ENCODE peak calls at places on chromosomes 5 and 9, in four cellular contexts. One of them, this sample, is unnamed.

GRCh38 chr9:93603011-93603410 is 26.6 kb downstream of the PHF2 start:
- DNase-seq in sigmoid colon: no peak
- DNase-seq in adrenal gland: no peak
- DNase-seq in A549: no peak
- DNase-seq in this sample: peak; percentile 40

GRCh38 chr5:111454198-111454606 is 58.1 kb downstream of the STARD4 start:
- DNase-seq in A549: no peak
- DNase-seq in adrenal gland: no peak
- DNase-seq in sigmoid colon: no peak
- DNase-seq in this sample: no peak

GRCh38 chr5:114450516-114450909 is 88.6 kb downstream of the KCNN2 start:
- DNase-seq in A549: no peak
- DNase-seq in adrenal gland: no peak
- DNase-seq in sigmoid colon: no peak
- DNase-seq in this sample: no peak

GRCh38 chr9:24986331-24986730 is 440.6 kb upstream of the IZUMO3 start:
- DNase-seq in adrenal gland: no peak
- DNase-seq in sigmoid colon: no peak
- DNase-seq in A549: no peak
- DNase-seq in this sample: no peak

GRCh38 chr5:152051499-152052454 is 127.1 kb upstream of the GLRA1 start:
- DNase-seq in sigmoid colon: no peak
- DNase-seq in A549: no peak
- DNase-seq in adrenal gland: no peak
- DNase-seq in this sample: no peak

GRCh38 chr9:83471223-83471622 is 67.0 kb downstream of the FRMD3 start:
- DNase-seq in sigmoid colon: no peak
- DNase-seq in adrenal gland: no peak
- DNase-seq in A549: no peak
- DNase-seq in this sample: no peak

GRCh38 chr5:66134407-66134843 is 9.7 kb upstream of the SREK1 start:
- DNase-seq in sigmoid colon: no peak
- DNase-seq in A549: no peak
- DNase-seq in adrenal gland: no peak
- DNase-seq in this sample: no peak

GRCh38 chr5:42715791-42716190 is 40.8 kb upstream of the CCDC152 start:
- DNase-seq in A549: no peak
- DNase-seq in adrenal gland: no peak
- DNase-seq in sigmoid colon: no peak
- DNase-seq in this sample: no peak

GRCh38 chr9:1875921-1876448 is 139.2 kb upstream of the SMARCA2 start:
- DNase-seq in sigmoid colon: no peak
- DNase-seq in A549: no peak
- DNase-seq in adrenal gland: no peak
- DNase-seq in this sample: peak; percentile 47

GRCh38 chr5:102788788-102789187 is 33.7 kb downstream of the PAM start:
- DNase-seq in adrenal gland: no peak
- DNase-seq in sigmoid colon: no peak
- DNase-seq in A549: no peak
- DNase-seq in this sample: no peak

DNA sequence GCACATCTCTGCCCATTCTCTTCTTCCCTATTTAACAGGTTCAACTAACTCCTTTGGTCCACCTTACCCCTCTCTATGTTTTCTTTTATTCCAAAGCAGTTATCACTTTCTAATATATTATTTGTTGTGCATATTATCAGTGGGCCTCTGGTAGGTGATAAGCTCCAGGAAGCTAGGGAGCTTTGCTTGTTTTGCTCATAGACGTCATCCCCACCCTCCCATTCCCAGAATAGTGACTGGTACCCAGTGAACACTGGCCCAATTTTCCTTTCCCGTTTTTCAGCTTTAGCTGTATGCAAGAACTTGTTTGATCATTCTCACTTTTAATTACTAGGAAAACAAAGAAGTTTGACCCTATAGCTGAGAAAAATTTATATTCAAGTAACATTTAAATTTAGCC is 6.9 kb downstream of the ABHD17B start:
- DNase-seq in adrenal gland: no peak
- DNase-seq in A549: no peak
- DNase-seq in sigmoid colon: no peak
- DNase-seq in this sample: no peak
- H3K4me1 ChIP-seq in adrenal gland: peaks cover 2% of the 10 kb centered on the region
- H3K4me1 ChIP-seq in A549: peaks cover 17% of the 10 kb centered on the region
- H3K4me1 ChIP-seq in sigmoid colon: peaks cover 9% of the 10 kb centered on the region
- H3K4me1 ChIP-seq in this sample: no peaks in the 10 kb centered on the region

DNA sequence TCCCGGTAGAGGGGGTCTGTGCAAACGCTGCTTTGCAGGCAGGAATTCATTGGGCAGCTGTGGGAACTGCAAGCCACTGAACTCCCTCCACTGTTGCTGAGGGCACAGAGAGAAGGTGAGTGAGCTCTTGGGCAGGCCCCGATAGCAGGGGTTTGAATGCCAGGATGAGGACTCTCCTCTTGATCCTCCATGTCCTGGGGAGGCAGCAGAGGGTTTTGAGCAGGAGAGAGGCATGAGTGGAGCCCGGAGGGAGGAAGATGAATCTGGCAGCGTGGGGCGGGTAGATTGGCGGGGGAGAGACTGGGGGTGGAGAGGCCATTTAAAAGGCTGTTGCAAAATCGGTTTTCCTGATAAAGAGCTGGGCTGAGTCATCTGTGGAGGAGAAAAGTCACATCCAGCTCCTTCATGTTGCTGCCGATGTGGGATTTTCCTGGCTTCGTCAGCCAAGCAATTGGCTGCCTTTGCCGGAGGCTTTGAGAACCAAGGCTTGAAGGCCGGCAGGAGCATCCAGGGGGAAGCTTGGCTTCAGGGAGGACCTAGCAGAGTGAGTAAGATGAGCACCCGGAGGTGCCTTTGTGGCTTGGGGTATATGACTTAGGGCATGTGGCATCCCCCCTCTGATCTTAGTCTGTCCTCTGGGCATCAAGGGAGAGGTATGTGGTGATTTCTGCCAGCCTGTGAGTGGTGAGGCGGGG is at the start of gene SYNPO:
- DNase-seq in sigmoid colon: peak; percentile 91
- DNase-seq in adrenal gland: peak; percentile 88
- DNase-seq in A549: peak; percentile 84
- DNase-seq in this sample: peak; percentile 72
- TF ChIP-seq POLR2A in sigmoid colon: no peak
- TF ChIP-seq POLR2A in adrenal gland: peak; percentile 24
- TF ChIP-seq POLR2A in A549: no peak
- TF ChIP-seq POLR2A in this sample: no peak

GRCh38 chr5:73273379-73274050 is 100.5 kb downstream of the TMEM174 start:
- DNase-seq in sigmoid colon: no peak
- DNase-seq in adrenal gland: no peak
- DNase-seq in A549: peak; percentile 83
- DNase-seq in this sample: no peak

GRCh38 chr5:73274121-73274520 is 101.1 kb downstream of the TMEM174 start:
- DNase-seq in adrenal gland: no peak
- DNase-seq in A549: no peak
- DNase-seq in sigmoid colon: no peak
- DNase-seq in this sample: no peak

GRCh38 chr5:73278693-73279092 is 105.7 kb downstream of the TMEM174 start:
- DNase-seq in adrenal gland: no peak
- DNase-seq in A549: no peak
- DNase-seq in sigmoid colon: no peak
- DNase-seq in this sample: no peak

GRCh38 chr5:73272351-73272750 is 99.4 kb downstream of the TMEM174 start:
- DNase-seq in sigmoid colon: no peak
- DNase-seq in adrenal gland: no peak
- DNase-seq in A549: no peak
- DNase-seq in this sample: no peak

GRCh38 chr5:73274870-73275756 is 102.1 kb downstream of the TMEM174 start:
- DNase-seq in sigmoid colon: peak; percentile 78
- DNase-seq in adrenal gland: peak; percentile 32
- DNase-seq in A549: no peak
- DNase-seq in this sample: no peak
- H3K27ac ChIP-seq in sigmoid colon: peak overlapping the region; percentile 63
- H3K27ac ChIP-seq in adrenal gland: peak overlapping the region; percentile 30
- H3K27ac ChIP-seq in A549: no peak overlapping the region
- H3K27ac ChIP-seq in this sample: no peak overlapping the region

GRCh38 chr5:76383126-76383825 is 19.8 kb upstream of the IQGAP2 start:
- DNase-seq in sigmoid colon: no peak
- DNase-seq in A549: no peak
- DNase-seq in adrenal gland: no peak
- DNase-seq in this sample: no peak
- H3K4me1 ChIP-seq in sigmoid colon: no peaks in the 10 kb centered on the region
- H3K4me1 ChIP-seq in A549: no peaks in the 10 kb centered on the region
- H3K4me1 ChIP-seq in adrenal gland: no peaks in the 10 kb centered on the region
- H3K4me1 ChIP-seq in this sample: peaks cover 14% of the 10 kb centered on the region

GRCh38 chr9:136363606-136364368 is at the start of gene DNLZ:
- DNase-seq in A549: peak; percentile 87
- DNase-seq in adrenal gland: peak; percentile 87
- DNase-seq in sigmoid colon: peak; percentile 93
- DNase-seq in this sample: peak; percentile 82
- TF ChIP-seq POLR2A in A549: peak; percentile 60
- TF ChIP-seq POLR2A in adrenal gland: no peak
- TF ChIP-seq POLR2A in sigmoid colon: no peak
- TF ChIP-seq POLR2A in this sample: peak; percentile 69

GRCh38 chr9:37574996-37575395 is 1.2 kb downstream of the FBXO10 start:
- DNase-seq in sigmoid colon: no peak
- DNase-seq in A549: no peak
- DNase-seq in adrenal gland: no peak
- DNase-seq in this sample: no peak

GRCh38 chr9:37575511-37575914 is 667 bp downstream of the FBXO10 start:
- DNase-seq in A549: no peak
- DNase-seq in adrenal gland: no peak
- DNase-seq in sigmoid colon: no peak
- DNase-seq in this sample: no peak

GRCh38 chr9:37574241-37574721 is 1.9 kb downstream of the FBXO10 start:
- DNase-seq in A549: no peak
- DNase-seq in adrenal gland: no peak
- DNase-seq in sigmoid colon: no peak
- DNase-seq in this sample: no peak

GRCh38 chr9:37575921-37576721 is at the start of gene FBXO10:
- DNase-seq in A549: peak; percentile 30
- DNase-seq in adrenal gland: peak; percentile 71
- DNase-seq in sigmoid colon: peak; percentile 88
- DNase-seq in this sample: peak; percentile 82
- H3K27ac ChIP-seq in A549: peak within 1 kb of the TSS; percentile 90
- H3K27ac ChIP-seq in adrenal gland: peak within 1 kb of the TSS; percentile 94
- H3K27ac ChIP-seq in sigmoid colon: peak within 1 kb of the TSS; percentile 85
- H3K27ac ChIP-seq in this sample: peak within 1 kb of the TSS; percentile 81

This sample was measured in Peyer's patch.